ENCODE peak calls at places on chromosomes 7 and 10, in nine cellular contexts. V is IMR-90, W is cardiac fibroblast, E is BJ, F is OCI-LY7, N is PC-9, K is colonic mucosa, H is SJSA1, P is endodermal cell. S is an unnamed sample.
A peak's percentile ranks its signal among the peaks of the same experiment; 100 is the strongest.

GRCh38 chr7:41700044-41700471 is 2.8 kb downstream of the INHBA start:
- DNase-seq in V (peak; percentile 35), W (no peak), E (no peak), F (no peak), N (peak; percentile 6), K (no peak), H (peak; percentile 68), P (peak; percentile 60), S (no peak)

GRCh38 chr10:110207805-110208613 is 604 bp downstream of the MXI1 start:
- DNase-seq in V (peak; percentile 17), W (peak; percentile 44), E (no peak), F (peak; percentile 62), N (peak; percentile 11), K (peak; percentile 63), H (no peak), P (peak; percentile 86), S (peak; percentile 44)

GRCh38 chr10:132070724-132071123 is 5.0 kb downstream of the JAKMIP3 start:
- DNase-seq in V (no peak), W (no peak), E (no peak), F (no peak), N (no peak), K (no peak), H (no peak), P (no peak), S (no peak)

GRCh38 chr7:140079121-140079536 is 16.4 kb upstream of the PARP12 start:
- DNase-seq in V (peak; percentile 83), W (peak; percentile 40), E (no peak), F (peak; percentile 7), N (no peak), K (no peak), H (peak; percentile 20), P (peak; percentile 90), S (no peak)

GRCh38 chr7:57867884-57868701 is 418.1 kb downstream of the ZNF716 start:
- DNase-seq in V (no peak), W (peak; percentile 0), E (no peak), F (no peak), N (no peak), K (no peak), H (no peak), P (no peak), S (no peak)

GRCh38 chr7:28075674-28076358 is 104.8 kb downstream of the JAZF1 start:
- DNase-seq in V (peak; percentile 42), W (no peak), E (no peak), F (no peak), N (no peak), K (no peak), H (no peak), P (no peak), S (no peak)

GRCh38 chr7:55177589-55178261 is 158.9 kb downstream of the EGFR start:
- DNase-seq in V (no peak), W (peak; percentile 46), E (no peak), F (no peak), N (no peak), K (no peak), H (peak; percentile 57), P (no peak), S (no peak)

GRCh38 chr10:87092861-87093460 is 1.7 kb downstream of the GLUD1 start:
- DNase-seq in V (peak; percentile 28), W (peak; percentile 39), E (no peak), F (peak; percentile 54), N (peak; percentile 16), K (peak; percentile 77), H (peak; percentile 12), P (peak; percentile 81), S (peak; percentile 17)

GRCh38 chr7:101390901-101391301 is 28.2 kb downstream of the COL26A1 start:
- DNase-seq in V (no peak), W (peak; percentile 57), E (no peak), F (peak; percentile 88), N (no peak), K (no peak), H (no peak), P (peak; percentile 65), S (no peak)

GRCh38 chr10:10804998-10805737 is 212.5 kb upstream of the CELF2 start:
- DNase-seq in V (peak; percentile 77), W (peak; percentile 67), E (peak; percentile 80), F (no peak), N (peak; percentile 58), K (peak; percentile 80), H (peak; percentile 86), P (no peak), S (no peak)

GRCh38 chr7:30931927-30932540 is 20.4 kb downstream of the AQP1 start:
- DNase-seq in V (no peak), W (no peak), E (no peak), F (no peak), N (no peak), K (peak; percentile 16), H (no peak), P (no peak), S (no peak)

GRCh38 chr10:132933308-132934042 is 8.9 kb downstream of the CFAP46 start:
- DNase-seq in V (no peak), W (no peak), E (no peak), F (no peak), N (no peak), K (no peak), H (no peak), P (no peak), S (no peak)

GRCh38 chr7:155341463-155341983 is 43.8 kb downstream of the INSIG1 start:
- DNase-seq in V (no peak), W (no peak), E (no peak), F (no peak), N (no peak), K (no peak), H (no peak), P (no peak), S (no peak)

GRCh38 chr10:110495731-110496552 is 1.8 kb upstream of the DUSP5 start:
- DNase-seq in V (peak; percentile 93), W (peak; percentile 90), E (peak; percentile 81), F (no peak), N (peak; percentile 41), K (no peak), H (peak; percentile 96), P (peak; percentile 78), S (peak; percentile 33)

GRCh38 chr10:49647985-49648795 is 31.3 kb upstream of the C10orf53 start:
- DNase-seq in V (no peak), W (no peak), E (no peak), F (no peak), N (no peak), K (no peak), H (no peak), P (peak; percentile 32), S (no peak)

GRCh38 chr7:104903044-104903443 is 111.0 kb upstream of the KMT2E start:
- DNase-seq in V (peak; percentile 30), W (peak; percentile 38), E (no peak), F (no peak), N (no peak), K (no peak), H (no peak), P (no peak), S (no peak)

GRCh38 chr7:155198901-155199845 is 98.5 kb upstream of the INSIG1 start:
- DNase-seq in V (peak; percentile 88), W (peak; percentile 19), E (no peak), F (no peak), N (no peak), K (no peak), H (no peak), P (no peak), S (no peak)

GRCh38 chr7:23022258-23022745 is 8.4 kb upstream of the HYCC1 start:
- DNase-seq in V (peak; percentile 95), W (peak; percentile 87), E (peak; percentile 61), F (no peak), N (no peak), K (no peak), H (peak; percentile 49), P (no peak), S (no peak)

GRCh38 chr7:137791947-137792346 is 54.8 kb downstream of the DGKI start:
- DNase-seq in V (no peak), W (no peak), E (no peak), F (no peak), N (no peak), K (no peak), H (no peak), P (no peak), S (no peak)

GRCh38 chr7:74514131-74514591 is 60.5 kb downstream of the GTF2IRD1 start:
- DNase-seq in V (no peak), W (no peak), E (no peak), F (no peak), N (no peak), K (no peak), H (no peak), P (no peak), S (no peak)
- H3K4me3 ChIP-seq in V (no peak overlapping the region), W (no peak overlapping the region), E (no peak overlapping the region), F (no peak overlapping the region), N (no peak overlapping the region), K (no peak overlapping the region), H (no peak overlapping the region), P (no peak overlapping the region), S (no peak overlapping the region)

DNA sequence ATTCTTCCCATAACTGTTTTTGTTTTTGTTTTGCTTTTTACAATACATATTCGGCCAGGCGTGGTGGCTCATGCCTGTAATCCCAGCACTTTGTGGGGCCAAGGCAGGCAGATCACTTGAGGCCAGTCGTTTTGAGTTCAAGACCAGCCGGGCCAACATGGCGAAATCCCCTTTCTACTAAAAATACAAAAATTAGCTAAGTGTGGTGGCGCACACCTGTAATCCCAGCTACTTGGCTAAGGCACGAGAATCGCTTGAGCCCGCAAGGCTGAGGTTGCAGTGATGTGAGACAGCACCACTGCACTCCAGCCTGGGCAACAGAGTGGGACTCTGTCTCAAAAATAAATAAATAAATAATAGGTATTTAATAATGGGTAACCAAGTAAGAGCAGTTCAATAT is 2.3 kb downstream of the TM9SF3 start:
- DNase-seq in V (no peak), W (no peak), E (no peak), F (no peak), N (no peak), K (no peak), H (no peak), P (no peak), S (no peak)
- H3K4me3 ChIP-seq in V (no peak overlapping the region), W (no peak overlapping the region), E (no peak overlapping the region), F (no peak overlapping the region), N (no peak overlapping the region), K (peak overlapping the region; percentile 90), H (no peak overlapping the region), P (peak overlapping the region; percentile 88), S (no peak overlapping the region)

DNA sequence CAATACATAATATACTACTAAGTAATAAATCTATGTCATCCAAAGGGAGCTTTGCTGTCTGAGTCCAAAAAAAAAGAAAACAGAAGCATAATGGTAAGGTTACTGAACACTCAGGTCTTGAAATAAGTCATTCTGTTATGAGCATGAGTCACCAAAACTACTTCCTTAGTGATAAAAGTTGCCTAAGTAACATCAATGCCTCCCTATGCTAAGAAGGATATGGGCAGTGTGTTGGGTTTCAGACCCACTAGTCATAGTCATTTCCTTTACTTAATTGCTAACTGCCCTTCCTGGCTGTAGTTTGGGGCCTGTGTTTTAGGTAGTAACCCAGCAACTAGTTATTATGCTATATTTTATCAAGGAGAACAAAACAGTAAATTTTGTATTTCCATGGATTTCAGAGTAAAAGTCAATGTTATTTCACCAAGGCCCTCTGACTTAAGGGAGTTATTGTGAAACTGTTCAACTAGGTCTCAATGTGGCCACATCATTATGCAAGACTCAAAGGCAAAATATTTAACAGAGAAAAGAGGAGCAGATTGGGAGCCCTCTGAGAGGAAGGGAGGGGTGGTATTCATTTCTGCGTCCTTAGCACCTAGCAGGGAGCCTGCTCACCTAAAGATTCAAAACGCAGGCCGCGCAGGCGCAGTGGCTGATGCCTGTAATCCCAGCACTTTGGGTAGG is 11.7 kb upstream of the VIM start:
- DNase-seq in V (peak; percentile 98), W (peak; percentile 98), E (peak; percentile 95), F (no peak), N (peak; percentile 29), K (no peak), H (peak; percentile 88), P (peak; percentile 83), S (no peak)
- H3K4me3 ChIP-seq in V (no peak overlapping the region), W (no peak overlapping the region), E (no peak overlapping the region), F (no peak overlapping the region), N (no peak overlapping the region), K (no peak overlapping the region), H (no peak overlapping the region), P (no peak overlapping the region), S (no peak overlapping the region)

GRCh38 chr10:80471715-80472233 is 17.7 kb downstream of the TSPAN14 start:
- DNase-seq in V (no peak), W (no peak), E (no peak), F (peak; percentile 44), N (peak; percentile 97), K (no peak), H (no peak), P (no peak), S (no peak)
- H3K4me3 ChIP-seq in V (no peak overlapping the region), W (no peak overlapping the region), E (no peak overlapping the region), F (peak overlapping the region; percentile 44), N (peak overlapping the region; percentile 7), K (no peak overlapping the region), H (no peak overlapping the region), P (no peak overlapping the region), S (peak overlapping the region; percentile 2)

S was measured in effector memory CD4-positive, alpha-beta T cell.